ENCODE peak calls at places on chromosomes 7 and 10, in ten cellular contexts. T, W, N, Y, Q, U, Z, F, C and R are unnamed samples. For H3K36me3, the result is how much of the 10 kb centered on the place peaks cover.

GRCh38 chr7:158646766-158647474 is 57.7 kb downstream of the NCAPG2 start:
- DNase-seq in F (no peak), W (no peak), T (no peak), Y (no peak), C (peak), U (no peak), Q (peak), Z (peak), N (no peak), R (no peak)

GRCh38 chr7:143255564-143255963 is 7.7 kb upstream of the GSTK1 start:
- DNase-seq in U (no peak), C (no peak), N (no peak), T (no peak), Q (no peak), F (no peak), Y (no peak), Z (no peak), W (no peak), R (no peak)

GRCh38 chr10:89425000-89425399 is 10.6 kb downstream of the IFIT5 start:
- DNase-seq in U (no peak), C (no peak), Y (no peak), Z (no peak), T (no peak), Q (no peak), N (no peak), W (no peak), F (no peak), R (no peak)

GRCh38 chr10:120987359-120987758 is 136.2 kb downstream of the WDR11 start:
- DNase-seq in W (no peak), N (no peak), C (peak), T (no peak), F (no peak), Y (no peak), Q (no peak), Z (no peak), U (no peak), R (peak)

GRCh38 chr7:69283421-69283820 is 314.9 kb upstream of the AUTS2 start:
- DNase-seq in Z (no peak), Y (no peak), U (no peak), N (peak), C (peak), Q (no peak), T (no peak), F (no peak), W (no peak), R (no peak)

GRCh38 chr10:34360984-34361383 is 454.1 kb downstream of the PARD3 start:
- DNase-seq in W (no peak), Z (no peak), Q (no peak), F (no peak), Y (no peak), C (no peak), T (no peak), U (no peak), N (no peak), R (no peak)

GRCh38 chr10:23864631-23865147 is 344.2 kb upstream of the KIAA1217 start:
- DNase-seq in Y (no peak), Q (no peak), Z (no peak), U (no peak), W (no peak), F (no peak), N (no peak), C (no peak), T (no peak), R (no peak)

GRCh38 chr7:27345164-27345887 is 102.7 kb downstream of the EVX1 start:
- DNase-seq in T (no peak), Q (no peak), W (no peak), N (no peak), U (no peak), Y (no peak), F (no peak), Z (no peak), C (no peak), R (no peak)

GRCh38 chr10:48455392-48456151 is 149.1 kb downstream of the MAPK8 start:
- DNase-seq in F (no peak), Q (peak), U (no peak), T (no peak), W (peak), Z (no peak), N (no peak), C (peak), Y (peak), R (peak)

GRCh38 chr10:60252688-60253087 is 137.0 kb downstream of the ANK3 start:
- DNase-seq in C (no peak), N (no peak), Z (no peak), Y (no peak), F (no peak), U (no peak), W (no peak), T (no peak), Q (no peak), R (no peak)

GRCh38 chr7:139777948-139778841 is at the start of gene HIPK2:
- DNase-seq in W (peak), N (peak), Q (peak), Z (peak), Y (peak), U (peak), T (peak), C (peak), F (peak), R (peak)

GRCh38 chr7:128442346-128442745 is 13.3 kb upstream of the HILPDA start:
- DNase-seq in Z (no peak), C (no peak), F (no peak), N (no peak), U (no peak), W (no peak), T (no peak), Q (no peak), Y (no peak), R (no peak)

GRCh38 chr7:24576171-24577052 is 3.2 kb downstream of the PALS2 start:
- DNase-seq in N (no peak), Z (peak), Q (no peak), Y (no peak), W (no peak), C (peak), U (no peak), T (peak), F (no peak), R (no peak)

GRCh38 chr7:135186841-135187253 is 16.3 kb upstream of the CYREN start:
- DNase-seq in Y (peak), W (no peak), Z (no peak), T (no peak), F (no peak), U (no peak), N (no peak), C (no peak), Q (no peak), R (no peak)

GRCh38 chr10:104072786-104073185 is 12.9 kb downstream of the COL17A1 start:
- DNase-seq in Q (no peak), Y (no peak), W (no peak), N (no peak), F (no peak), C (no peak), U (no peak), T (no peak), Z (no peak), R (no peak)

GRCh38 chr10:29431711-29432110 is 142.8 kb downstream of the LYZL1 start:
- DNase-seq in C (no peak), Q (no peak), Z (no peak), T (no peak), U (no peak), F (no peak), W (no peak), Y (no peak), N (no peak), R (no peak)

GRCh38 chr7:64636386-64636785 is 29.5 kb upstream of the ZNF107 start:
- DNase-seq in Y (no peak), N (no peak), Z (no peak), Q (no peak), T (no peak), W (no peak), C (peak), F (no peak), U (no peak), R (no peak)

GRCh38 chr10:93352638-93353383 is 129.3 kb downstream of the MYOF start:
- DNase-seq in U (no peak), Y (no peak), N (no peak), F (no peak), T (peak), Q (no peak), W (no peak), Z (peak), C (no peak), R (peak)

GRCh38 chr10:129968020-129968861 is 4.2 kb upstream of the EBF3 start:
- DNase-seq in Z (peak), U (no peak), Y (no peak), T (peak), Q (no peak), C (no peak), W (no peak), F (no peak), N (no peak), R (no peak)

GRCh38 chr10:22823109-22823508 is 104.7 kb upstream of the ARMC3 start:
- DNase-seq in W (no peak), F (no peak), Q (no peak), T (no peak), N (no peak), U (no peak), C (no peak), Y (no peak), Z (no peak), R (peak)

GRCh38 chr7:11760372-11760771 is 71.6 kb downstream of the THSD7A start:
- DNase-seq in W (no peak), U (no peak), Y (no peak), Z (peak), Q (no peak), N (no peak), C (no peak), T (no peak), F (no peak), R (no peak)

GRCh38 chr10:69069090-69070042 is 18.5 kb upstream of the SRGN start:
- DNase-seq in U (no peak), C (no peak), F (no peak), N (no peak), W (no peak), Z (no peak), Q (no peak), T (no peak), Y (no peak), R (no peak)

GRCh38 chr10:89563861-89564478 is 28.6 kb upstream of the SLC16A12 start:
- DNase-seq in T (peak), U (no peak), F (no peak), N (no peak), W (no peak), Y (no peak), Z (peak), Q (no peak), C (no peak), R (peak)

GRCh38 chr10:124000792-124001201 is 92.6 kb downstream of the CHST15 start:
- DNase-seq in Z (no peak), Q (no peak), C (no peak), Y (no peak), W (peak), N (no peak), T (no peak), U (no peak), F (no peak), R (no peak)

GRCh38 chr7:22572937-22573336 is 72.9 kb upstream of the STEAP1B start:
- DNase-seq in Y (no peak), N (no peak), C (no peak), W (no peak), Z (no peak), U (no peak), Q (no peak), F (no peak), T (no peak), R (peak)

GRCh38 chr10:47205199-47205598 is 94.8 kb upstream of the GDF10 start:
- DNase-seq in Y (no peak), Q (no peak), C (no peak), F (no peak), T (no peak), U (no peak), W (no peak), N (no peak), Z (no peak), R (no peak)

GRCh38 chr10:31604646-31605170 is 285.7 kb downstream of the ZEB1 start:
- DNase-seq in Y (no peak), T (no peak), C (no peak), U (no peak), Q (no peak), F (no peak), Z (no peak), W (no peak), N (no peak), R (no peak)

GRCh38 chr7:149414745-149415390 is 46.0 kb downstream of the ZNF777 start:
- DNase-seq in U (peak), Q (peak), N (peak), C (no peak), Z (peak), T (peak), W (no peak), F (no peak), Y (peak), R (no peak)

GRCh38 chr7:123485187-123485586 is 49.2 kb downstream of the IQUB start:
- DNase-seq in Q (no peak), Z (no peak), N (no peak), F (no peak), C (no peak), U (no peak), T (no peak), Y (no peak), W (no peak), R (no peak)

GRCh38 chr7:66140924-66141323 is 26.3 kb downstream of the CRCP start:
- DNase-seq in U (no peak), N (peak), T (no peak), Y (no peak), F (no peak), Q (no peak), Z (peak), C (peak), W (no peak), R (peak)

GRCh38 chr7:101315336-101315735 is 6.3 kb downstream of the IFT22 start:
- DNase-seq in F (no peak), U (peak), T (peak), W (peak), Y (no peak), Q (peak), C (peak), N (no peak), Z (peak), R (no peak)

GRCh38 chr7:149662591-149663095 is 110.7 kb downstream of the ZNF467 start:
- DNase-seq in T (peak), Y (no peak), Q (peak), N (no peak), U (peak), Z (peak), W (peak), F (no peak), C (peak), R (peak)

GRCh38 chr10:12597800-12598750 is 248.7 kb downstream of the CAMK1D start:
- DNase-seq in Z (no peak), Y (no peak), T (no peak), C (no peak), W (no peak), N (no peak), Q (no peak), F (no peak), U (no peak), R (no peak)

GRCh38 chr7:47390914-47391313 is 191.0 kb downstream of the TNS3 start:
- DNase-seq in T (no peak), W (no peak), C (no peak), Q (no peak), Z (no peak), U (no peak), N (no peak), F (no peak), Y (peak), R (no peak)

GRCh38 chr7:30157217-30157616 is 22.4 kb downstream of the MTURN start:
- DNase-seq in Z (no peak), T (no peak), F (no peak), C (no peak), N (no peak), Q (no peak), Y (no peak), W (peak), U (no peak), R (no peak)

GRCh38 chr7:71776726-71777125 is 635.4 kb downstream of the CALN1 start:
- DNase-seq in U (no peak), W (no peak), F (no peak), T (no peak), N (no peak), C (no peak), Q (peak), Z (no peak), Y (no peak), R (peak)

GRCh38 chr7:153247926-153248325 is 488.4 kb downstream of the ACTR3B start:
- DNase-seq in Q (no peak), T (no peak), U (no peak), F (no peak), C (no peak), W (no peak), N (no peak), Y (no peak), Z (no peak), R (no peak)

GRCh38 chr10:103504181-103504783 is 10.8 kb downstream of the NEURL1 start:
- DNase-seq in C (no peak), U (no peak), W (no peak), N (peak), T (no peak), Z (no peak), F (no peak), Q (no peak), Y (peak), R (peak)

GRCh38 chr10:73039635-73040034 is 57.0 kb downstream of the P4HA1 start:
- DNase-seq in W (no peak), N (no peak), F (no peak), U (no peak), Q (no peak), C (no peak), Y (no peak), T (no peak), Z (no peak), R (no peak)

GRCh38 chr10:73044378-73045285 is 52.0 kb downstream of the P4HA1 start:
- DNase-seq in W (no peak), Q (no peak), C (no peak), U (no peak), N (no peak), F (no peak), Y (no peak), Z (no peak), T (no peak), R (no peak)

GRCh38 chr10:73043766-73044377 is 52.8 kb downstream of the P4HA1 start:
- DNase-seq in W (no peak), C (no peak), Z (no peak), T (no peak), U (no peak), N (no peak), Y (no peak), Q (no peak), F (no peak), R (no peak)

GRCh38 chr10:73043319-73043718 is 53.3 kb downstream of the P4HA1 start:
- DNase-seq in U (no peak), C (no peak), Q (no peak), Z (no peak), N (no peak), T (no peak), F (no peak), Y (no peak), W (no peak), R (no peak)

GRCh38 chr10:73042130-73042529 is 54.5 kb downstream of the P4HA1 start:
- DNase-seq in Y (no peak), Q (no peak), Z (no peak), U (no peak), C (no peak), T (no peak), W (no peak), N (no peak), F (no peak), R (no peak)
- H3K36me3 ChIP-seq in Y (under half), Q (under half), Z (under half), U (under half), C (under half), T (half or more), W (under half), N (under half), F (under half), R (under half)

GRCh38 chr7:130939285-130940095 is 205.5 kb upstream of the KLF14 start:
- DNase-seq in T (no peak), C (no peak), Q (no peak), N (no peak), F (no peak), U (no peak), Y (no peak), Z (peak), W (no peak), R (no peak)
- H3K4me3 ChIP-seq in T (no peak), C (no peak), Q (no peak), N (peak), F (peak), U (peak), Y (no peak), Z (no peak), W (no peak), R (no peak)

GRCh38 chr7:94300176-94300835 is 94.4 kb upstream of the COL1A2 start:
- DNase-seq in Y (no peak), C (no peak), Q (no peak), T (no peak), U (no peak), Z (no peak), W (no peak), F (no peak), N (no peak), R (no peak)
- H3K27ac ChIP-seq in Y (peak), C (no peak), Q (no peak), T (no peak), U (no peak), Z (no peak), W (no peak), F (no peak), N (peak), R (peak)

GRCh38 chr7:105107458-105107857 is 93.5 kb downstream of the KMT2E start:
- DNase-seq in Q (no peak), Z (no peak), T (no peak), N (no peak), C (no peak), W (no peak), U (no peak), Y (no peak), F (no peak), R (no peak)
- H3K36me3 ChIP-seq in Q (under half), Z (half or more), T (half or more), N (under half), C (half or more), W (half or more), U (half or more), Y (under half), F (half or more), R (half or more)

DNA sequence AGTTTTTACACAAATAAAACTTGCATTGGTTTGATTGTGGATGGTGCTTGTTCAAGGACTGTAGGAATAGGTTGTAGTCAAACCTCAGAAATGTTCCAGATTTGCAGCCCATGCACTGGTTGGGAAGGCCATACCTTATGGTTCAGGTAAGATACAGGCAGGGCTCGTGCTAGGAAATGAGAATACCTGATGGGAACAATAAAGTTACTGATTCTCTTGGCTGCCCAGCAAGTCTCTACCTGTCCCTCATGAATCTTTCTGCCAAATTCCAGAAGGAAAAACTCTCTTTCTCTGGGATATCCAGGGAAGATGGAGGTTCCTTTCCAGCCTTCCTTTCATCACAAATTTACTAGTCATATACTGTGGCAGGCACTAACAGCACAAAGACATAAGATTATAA is 53.8 kb downstream of the TFAM start:
- DNase-seq in U (no peak), C (no peak), Y (no peak), Q (no peak), Z (no peak), F (no peak), W (no peak), N (no peak), T (no peak), R (no peak)
- H3K4me3 ChIP-seq in U (no peak), C (no peak), Y (no peak), Q (no peak), Z (no peak), F (no peak), W (no peak), N (no peak), T (no peak), R (no peak)

GRCh38 chr10:844552-844951 is 87.0 kb downstream of the LARP4B start:
- DNase-seq in N (no peak), Y (no peak), F (no peak), Z (no peak), T (no peak), U (no peak), W (no peak), C (no peak), Q (no peak), R (no peak)
- H3K27ac ChIP-seq in N (no peak), Y (no peak), F (no peak), Z (no peak), T (no peak), U (no peak), W (no peak), C (no peak), Q (no peak), R (no peak)

GRCh38 chr7:46291601-46292150 is 370.6 kb upstream of the IGFBP3 start:
- DNase-seq in T (no peak), U (no peak), N (no peak), C (no peak), F (no peak), W (no peak), Z (no peak), Q (no peak), Y (no peak), R (no peak)

GRCh38 chr7:46288010-46288409 is 366.9 kb upstream of the IGFBP3 start:
- DNase-seq in W (no peak), Z (no peak), Y (no peak), Q (no peak), U (no peak), T (no peak), F (no peak), C (no peak), N (no peak), R (no peak)

GRCh38 chr7:46290374-46291061 is 369.4 kb upstream of the IGFBP3 start:
- DNase-seq in U (no peak), T (no peak), N (no peak), Y (no peak), F (no peak), W (no peak), Z (no peak), C (no peak), Q (no peak), R (no peak)

GRCh38 chr7:46286957-46287356 is 365.9 kb upstream of the IGFBP3 start:
- DNase-seq in W (no peak), C (no peak), F (no peak), U (no peak), Q (no peak), T (no peak), Y (no peak), N (no peak), Z (no peak), R (no peak)

GRCh38 chr7:46291064-46291463 is 370.0 kb upstream of the IGFBP3 start:
- DNase-seq in T (no peak), Z (no peak), U (no peak), Y (no peak), Q (no peak), F (no peak), C (no peak), W (no peak), N (no peak), R (peak)
- H3K36me3 ChIP-seq in T (under half), Z (under half), U (under half), Y (under half), Q (under half), F (under half), C (under half), W (under half), N (under half), R (under half)

DNA sequence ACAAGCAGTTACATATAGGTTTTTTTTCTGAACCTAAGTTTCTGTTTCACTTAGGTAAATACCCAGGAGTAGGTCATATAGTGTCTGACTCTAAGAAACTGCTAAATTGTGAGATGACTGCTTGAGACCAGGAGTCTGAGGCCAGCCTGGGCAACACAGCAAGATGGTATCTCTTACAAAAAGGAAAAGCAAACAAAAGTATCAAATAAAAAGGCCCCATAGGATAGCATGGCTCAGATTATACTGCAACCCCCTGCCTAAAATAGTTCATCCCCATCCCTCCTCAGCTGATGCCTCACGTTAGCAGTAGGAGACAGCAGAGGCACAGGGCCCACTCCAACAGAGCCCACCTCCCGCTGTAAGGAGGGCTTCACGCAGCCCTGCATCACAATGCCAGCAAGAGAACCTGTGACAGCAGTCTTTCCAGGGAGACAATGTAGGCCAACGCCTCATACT is 90.3 kb downstream of the SRPK2 start:
- DNase-seq in W (no peak), Z (peak), T (no peak), N (no peak), Y (no peak), Q (no peak), U (no peak), F (no peak), C (no peak), R (no peak)
- H3K4me3 ChIP-seq in W (no peak), Z (no peak), T (no peak), N (no peak), Y (no peak), Q (no peak), U (no peak), F (no peak), C (no peak), R (no peak)